ENCODE peak calls at places on chromosomes 12 and 14, in five cellular contexts. F is amniotic stem cell; L is GM03348; V is retina; B is activated T-helper 2 cell treated with anti-CD3 and anti-CD28 coated beads, Interferon-gamma antibody, Interleukin-2, Interleukin-4, amounts not matched to agents 10 μg/mL and 5 μg/mL and 100 μg/mL, durations not matched to agents 14 hours and 24 hours and 36 hours. H is an unnamed sample.

GRCh38 chr14:21039585-21040369 is 2.4 kb upstream of the RNASE7 start:
- DNase-seq in L (peak), V (peak), B (no peak), F (peak), H (no peak)

GRCh38 chr12:69046372-69046771 is 113.4 kb upstream of the CPM start:
- DNase-seq in F (no peak), V (no peak), L (no peak), B (no peak), H (no peak)

GRCh38 chr12:104411826-104412626 is 44.7 kb upstream of the CHST11 start:
- DNase-seq in V (no peak), B (no peak), L (peak), F (no peak), H (no peak)

GRCh38 chr12:12126551-12126950 is 55.8 kb downstream of the BCL2L14 start:
- DNase-seq in V (no peak), F (no peak), B (no peak), L (no peak), H (no peak)

GRCh38 chr12:124548854-124549378 is 18.5 kb downstream of the NCOR2 start:
- DNase-seq in V (peak), B (no peak), L (peak), F (no peak), H (peak)

GRCh38 chr12:48302161-48302896 is 48.4 kb downstream of the ZNF641 start:
- DNase-seq in L (no peak), V (no peak), B (no peak), F (no peak), H (no peak)

GRCh38 chr12:32365473-32366064 is 33.8 kb upstream of the FGD4 start:
- DNase-seq in L (peak), F (peak), B (no peak), V (peak), H (peak)

GRCh38 chr12:113220593-113221180 is 577 bp upstream of the TPCN1 start:
- DNase-seq in V (no peak), F (no peak), L (no peak), B (no peak), H (no peak)

GRCh38 chr12:4261655-4262054 is 11.9 kb upstream of the CCND2 start:
- DNase-seq in F (no peak), V (no peak), L (no peak), B (no peak), H (no peak)

GRCh38 chr14:91883770-91884169 is 16.4 kb upstream of the TC2N start:
- DNase-seq in B (no peak), L (no peak), V (no peak), F (no peak), H (no peak)

GRCh38 chr12:50181691-50182090 is 14.5 kb upstream of the CERS5 start:
- DNase-seq in F (no peak), L (no peak), B (no peak), V (no peak), H (no peak)

GRCh38 chr12:16218934-16219718 is 58.4 kb downstream of the SLC15A5 start:
- DNase-seq in F (no peak), V (no peak), B (no peak), L (no peak), H (no peak)

GRCh38 chr12:124413401-124413800 is 118.5 kb downstream of the RFLNA start:
- DNase-seq in L (no peak), V (no peak), F (no peak), B (no peak), H (no peak)

GRCh38 chr12:120939523-120939922 is 35.4 kb upstream of the SPPL3 start:
- DNase-seq in V (no peak), F (no peak), B (no peak), L (no peak), H (no peak)

GRCh38 chr12:12239127-12239526 is 27.7 kb downstream of the LRP6 start:
- DNase-seq in L (no peak), F (no peak), B (no peak), V (no peak), H (no peak)

GRCh38 chr14:68951800-68952540 is 27.1 kb downstream of the ACTN1 start:
- DNase-seq in V (no peak), F (no peak), L (no peak), B (no peak), H (no peak)

GRCh38 chr14:71237556-71237955 is 330.3 kb downstream of the PCNX1 start:
- DNase-seq in F (no peak), B (no peak), V (no peak), L (no peak), H (no peak)

GRCh38 chr12:99918003-99918402 is 66.7 kb downstream of the ANKS1B start:
- DNase-seq in B (no peak), V (no peak), F (no peak), L (no peak), H (no peak)

GRCh38 chr14:54147285-54147684 is 190.7 kb upstream of the BMP4 start:
- DNase-seq in L (no peak), F (peak), V (no peak), B (no peak), H (peak)

GRCh38 chr12:114682920-114683708 is 861 bp downstream of the TBX3 start:
- DNase-seq in L (peak), F (no peak), B (no peak), V (peak), H (peak)

GRCh38 chr12:94718114-94718513 is 67.8 kb upstream of the TMCC3 start:
- DNase-seq in V (no peak), L (no peak), B (no peak), F (no peak), H (no peak)

GRCh38 chr12:132222096-132222807 is 78.0 kb downstream of the NOC4L start:
- DNase-seq in V (peak), L (peak), F (no peak), B (peak), H (peak)

GRCh38 chr14:86321151-86321550 is 791.2 kb downstream of the FLRT2 start:
- DNase-seq in L (no peak), V (no peak), B (no peak), F (no peak), H (no peak)

GRCh38 chr12:109606261-109607028 is 32.9 kb downstream of the MVK start:
- DNase-seq in V (peak), L (peak), B (no peak), F (no peak), H (no peak)

H was measured in T1000.